ENCODE peak calls at places on chromosome 15, in five cellular contexts. J is M059J, Z is GDM1, B is psoas muscle, I is fibroblast of the conjunctiva. W is an unnamed sample.

GRCh38 chr15:78085928-78086327 is 6.4 kb upstream of the SH2D7 start:
- DNase-seq in J (no peak), Z (no peak), B (no peak), I (peak; percentile 84), W (peak; percentile 93)

GRCh38 chr15:20356444-20357138 is 185.0 kb downstream of the GOLGA6L6 start:
- DNase-seq in J (peak; percentile 36), Z (no peak), B (peak; percentile 71), I (no peak), W (no peak)

GRCh38 chr15:93308026-93308670 is 219.1 kb upstream of the RGMA start:
- DNase-seq in J (no peak), Z (no peak), B (no peak), I (no peak), W (no peak)

GRCh38 chr15:81007428-81008064 is 6.8 kb downstream of the TLNRD1 start:
- DNase-seq in J (no peak), Z (no peak), B (no peak), I (no peak), W (no peak)

GRCh38 chr15:85821545-85821944 is 26.8 kb upstream of the KLHL25 start:
- DNase-seq in J (no peak), Z (no peak), B (no peak), I (no peak), W (no peak)

GRCh38 chr15:78644979-78645378 is 4.0 kb upstream of the CHRNB4 start:
- DNase-seq in J (no peak), Z (no peak), B (no peak), I (no peak), W (no peak)

GRCh38 chr15:70121656-70122297 is 24.1 kb upstream of the TLE3 start:
- DNase-seq in J (peak; percentile 24), Z (no peak), B (peak; percentile 85), I (peak; percentile 82), W (no peak)

GRCh38 chr15:61768131-61768530 is 292.1 kb downstream of the VPS13C start:
- DNase-seq in J (no peak), Z (no peak), B (no peak), I (no peak), W (no peak)

GRCh38 chr15:39583586-39584265 is 2.8 kb downstream of the THBS1 start:
- DNase-seq in J (peak; percentile 67), Z (no peak), B (no peak), I (no peak), W (no peak)

GRCh38 chr15:85733415-85733814 is 61.3 kb downstream of the KLHL25 start:
- DNase-seq in J (no peak), Z (no peak), B (no peak), I (no peak), W (no peak)

GRCh38 chr15:30882861-30883433 is 20.8 kb upstream of the FAN1 start:
- DNase-seq in J (peak; percentile 15), Z (no peak), B (no peak), I (no peak), W (no peak)

GRCh38 chr15:30063829-30064559 is 18.8 kb upstream of the GOLGA8J start:
- DNase-seq in J (no peak), Z (no peak), B (no peak), I (no peak), W (no peak)

GRCh38 chr15:44550734-44551133 is 13.8 kb downstream of the EIF3J start:
- DNase-seq in J (no peak), Z (no peak), B (no peak), I (no peak), W (no peak)

GRCh38 chr15:69783211-69783610 is 314.5 kb downstream of the TLE3 start:
- DNase-seq in J (no peak), Z (no peak), B (no peak), I (no peak), W (no peak)

GRCh38 chr15:58038426-58039106 is 26.9 kb downstream of the ALDH1A2 start:
- DNase-seq in J (peak; percentile 80), Z (no peak), B (no peak), I (no peak), W (no peak)

GRCh38 chr15:68994149-68994548 is 20.3 kb upstream of the NOX5 start:
- DNase-seq in J (peak; percentile 84), Z (no peak), B (no peak), I (no peak), W (no peak)

GRCh38 chr15:90465140-90465929 is 64.4 kb upstream of the CRTC3 start:
- DNase-seq in J (peak; percentile 83), Z (no peak), B (no peak), I (peak; percentile 33), W (no peak)

GRCh38 chr15:71013446-71013845 is 101.8 kb upstream of the THSD4 start:
- DNase-seq in J (no peak), Z (no peak), B (no peak), I (no peak), W (no peak)

GRCh38 chr15:25065876-25066275 is 111.1 kb downstream of the SNRPN start:
- DNase-seq in J (no peak), Z (no peak), B (no peak), I (no peak), W (no peak)